ENCODE peak calls at places on chromosomes 16 and 17, in eight cellular contexts. R, Y, U, D, N, A, Q and F are unnamed samples.
A peak's percentile ranks its signal among the peaks of the same experiment; 100 is the strongest.

GRCh38 chr16:58000706-58001676 is at the start of gene USB1:
- DNase-seq in R (peak; percentile 96), Y (peak; percentile 93), U (peak; percentile 85), D (peak; percentile 97), N (no peak), A (peak; percentile 87), Q (peak; percentile 75), F (peak; percentile 83)

GRCh38 chr16:73232555-73233422 is 184.9 kb upstream of the ZFHX3 start:
- DNase-seq in R (no peak), Y (peak; percentile 47), U (peak; percentile 98), D (peak; percentile 63), N (peak; percentile 36), A (peak; percentile 21), Q (no peak), F (no peak)

GRCh38 chr17:4607773-4608187 is 23.5 kb downstream of the SMTNL2 start:
- DNase-seq in R (no peak), Y (peak; percentile 76), U (peak; percentile 89), D (peak; percentile 70), N (no peak), A (peak; percentile 82), Q (peak; percentile 75), F (no peak)

GRCh38 chr16:84482001-84482891 is 22.2 kb downstream of the MEAK7 start:
- DNase-seq in R (no peak), Y (peak; percentile 17), U (peak; percentile 7), D (no peak), N (no peak), A (no peak), Q (no peak), F (no peak)

GRCh38 chr17:67784364-67785121 is 40.8 kb upstream of the BPTF start:
- DNase-seq in R (no peak), Y (no peak), U (no peak), D (no peak), N (no peak), A (no peak), Q (no peak), F (no peak)

GRCh38 chr16:70736454-70737376 is 50.9 kb upstream of the MTSS2 start:
- DNase-seq in R (no peak), Y (no peak), U (no peak), D (peak; percentile 66), N (no peak), A (no peak), Q (no peak), F (peak; percentile 75)

GRCh38 chr16:85057948-85058347 is 30.4 kb downstream of the KIAA0513 start:
- DNase-seq in R (no peak), Y (no peak), U (no peak), D (no peak), N (no peak), A (no peak), Q (no peak), F (no peak)

GRCh38 chr17:67441052-67441738 is 64.1 kb downstream of the PITPNC1 start:
- DNase-seq in R (peak; percentile 93), Y (no peak), U (peak; percentile 33), D (peak; percentile 28), N (no peak), A (peak; percentile 52), Q (no peak), F (peak; percentile 90)

GRCh38 chr17:68780561-68780960 is 174.6 kb downstream of the ABCA8 start:
- DNase-seq in R (no peak), Y (no peak), U (no peak), D (no peak), N (no peak), A (no peak), Q (no peak), F (no peak)

DNA sequence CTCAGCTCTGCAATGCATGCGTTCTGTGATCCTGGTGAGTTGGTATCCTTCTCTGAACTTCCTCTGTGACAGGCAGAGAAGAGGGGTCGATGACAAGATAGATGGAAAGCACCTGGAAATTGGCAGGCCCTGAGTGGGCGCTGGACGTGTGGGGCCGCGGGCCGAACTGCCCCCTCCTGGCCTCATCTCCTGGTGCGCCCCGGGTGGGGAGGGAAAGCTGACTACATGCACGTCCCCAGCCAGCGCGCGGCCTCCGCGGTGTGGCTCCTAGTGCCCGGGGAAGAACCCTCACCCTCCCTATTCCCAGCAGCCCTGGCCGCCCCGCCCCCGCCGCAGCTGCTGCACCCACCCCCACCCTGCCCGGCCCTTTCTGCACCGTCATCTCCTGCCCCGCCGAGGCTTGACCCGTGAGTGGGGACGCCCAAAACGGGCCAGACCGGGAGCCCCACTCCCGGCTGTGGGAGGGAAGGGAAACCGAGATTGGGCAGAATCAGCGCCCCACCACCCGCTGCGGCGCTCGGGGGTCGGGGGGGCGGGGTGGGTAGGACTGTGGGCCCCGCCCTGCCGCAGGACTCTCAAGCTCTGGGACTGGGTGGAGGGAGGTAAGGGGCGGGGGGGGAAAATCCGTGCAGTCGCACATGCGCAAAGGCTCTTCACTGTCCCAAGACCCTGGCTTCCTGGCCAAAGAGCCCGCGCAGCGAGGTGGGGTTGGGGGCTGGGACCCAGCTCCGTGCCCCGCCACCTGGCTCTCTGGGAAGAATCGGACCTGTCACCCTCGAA is at the start of gene NOL3:
- DNase-seq in R (peak; percentile 97), Y (peak; percentile 88), U (peak; percentile 90), D (peak; percentile 95), N (no peak), A (peak; percentile 92), Q (peak; percentile 89), F (peak; percentile 89)
- TF ChIP-seq CTCF in R (no peak), Y (no peak), U (no peak), D (no peak), N (peak; percentile 48), A (no peak), Q (no peak), F (no peak)

GRCh38 chr16:49558451-49558850 is 184.8 kb downstream of the C16orf78 start:
- DNase-seq in R (no peak), Y (no peak), U (no peak), D (no peak), N (no peak), A (no peak), Q (no peak), F (no peak)

GRCh38 chr16:49557070-49557446 is 183.5 kb downstream of the C16orf78 start:
- DNase-seq in R (no peak), Y (no peak), U (no peak), D (peak; percentile 92), N (no peak), A (no peak), Q (no peak), F (no peak)

GRCh38 chr16:49559242-49559641 is 185.6 kb downstream of the C16orf78 start:
- DNase-seq in R (no peak), Y (no peak), U (no peak), D (no peak), N (no peak), A (no peak), Q (no peak), F (no peak)

GRCh38 chr16:49560018-49560830 is 186.6 kb downstream of the C16orf78 start:
- DNase-seq in R (no peak), Y (no peak), U (peak; percentile 87), D (no peak), N (no peak), A (no peak), Q (peak; percentile 52), F (no peak)

GRCh38 chr16:49556252-49557069 is 182.9 kb downstream of the C16orf78 start:
- DNase-seq in R (no peak), Y (no peak), U (peak; percentile 65), D (peak; percentile 82), N (peak; percentile 3), A (no peak), Q (no peak), F (no peak)
- TF ChIP-seq CTCF in R (peak; percentile 47), Y (peak; percentile 25), U (peak; percentile 69), D (peak; percentile 85), N (peak; percentile 47), A (peak; percentile 46), Q (peak; percentile 37), F (no peak)

GRCh38 chr16:51919736-51920135 is 627.2 kb downstream of the TOX3 start:
- DNase-seq in R (peak; percentile 66), Y (no peak), U (no peak), D (no peak), N (no peak), A (no peak), Q (no peak), F (no peak)
- TF ChIP-seq CTCF in R (no peak), Y (no peak), U (no peak), D (no peak), N (no peak), A (no peak), Q (no peak), F (no peak)

GRCh38 chr17:56834380-56835258 is 668 bp downstream of the DGKE start:
- DNase-seq in R (no peak), Y (peak; percentile 58), U (peak; percentile 17), D (peak; percentile 90), N (no peak), A (peak; percentile 51), Q (peak; percentile 30), F (peak; percentile 85)
- TF ChIP-seq CTCF in R (peak; percentile 30), Y (no peak), U (no peak), D (peak; percentile 49), N (no peak), A (peak; percentile 3), Q (no peak), F (no peak)

GRCh38 chr17:50146230-50146926 is 4.1 kb downstream of the PPP1R9B start:
- DNase-seq in R (no peak), Y (no peak), U (no peak), D (no peak), N (no peak), A (no peak), Q (no peak), F (peak; percentile 58)
- TF ChIP-seq CTCF in R (no peak), Y (no peak), U (no peak), D (peak; percentile 23), N (no peak), A (no peak), Q (no peak), F (no peak)